ENCODE peak calls at places on chromosomes 4 and X, in five cellular contexts. D, K, W, S and N are unnamed samples.

GRCh38 chrX:118730500-118731247 is 3.3 kb downstream of the IL13RA1 start:
- DNase-seq in D (no peak), W (no peak), S (no peak), K (no peak), N (no peak)

GRCh38 chr4:15682790-15683495 is 1.3 kb downstream of the FAM200B start:
- DNase-seq in S (no peak), W (no peak), K (no peak), D (peak), N (no peak)

GRCh38 chr4:106502106-106502699 is 133.6 kb upstream of the GIMD1 start:
- DNase-seq in W (peak), D (peak), S (peak), K (no peak), N (peak)

GRCh38 chrX:130139474-130140201 is 26.0 kb downstream of the AIFM1 start:
- DNase-seq in W (no peak), K (no peak), D (no peak), S (no peak), N (no peak)

GRCh38 chr4:78171482-78171881 is 114.4 kb downstream of the FRAS1 start:
- DNase-seq in D (no peak), S (no peak), W (no peak), K (no peak), N (no peak)

GRCh38 chr4:26458104-26458503 is 32.2 kb downstream of the CCKAR start:
- DNase-seq in W (no peak), K (no peak), S (no peak), D (peak), N (no peak)

GRCh38 chrX:57595381-57595811 is 3.6 kb downstream of the ZXDB start:
- DNase-seq in S (no peak), W (no peak), D (no peak), K (no peak), N (no peak)

GRCh38 chrX:153688900-153689590 is 1.3 kb downstream of the SLC6A8 start:
- DNase-seq in W (peak), K (no peak), D (no peak), S (no peak), N (no peak)

GRCh38 chrX:129876734-129877395 is 29.1 kb upstream of the UTP14A start:
- DNase-seq in D (no peak), S (no peak), K (no peak), W (no peak), N (no peak)

GRCh38 chr4:109041463-109041862 is 261.0 kb downstream of the COL25A1 start:
- DNase-seq in D (no peak), S (no peak), K (no peak), W (no peak), N (no peak)

GRCh38 chr4:84497220-84497834 is 1.8 kb downstream of the NKX6-1 start:
- DNase-seq in W (no peak), D (no peak), S (no peak), K (no peak), N (no peak)

GRCh38 chr4:152970102-152970820 is 34.1 kb downstream of the FHDC1 start:
- DNase-seq in K (no peak), D (no peak), W (no peak), S (no peak), N (no peak)

GRCh38 chr4:132417220-132417619 is 731.9 kb upstream of the PCDH10 start:
- DNase-seq in D (no peak), K (no peak), S (no peak), W (no peak), N (no peak)

GRCh38 chrX:80550722-80551121 is 130.5 kb downstream of the TENT5D start:
- DNase-seq in D (no peak), S (no peak), K (no peak), W (no peak), N (no peak)